ENCODE peak calls at places on chromosomes 4 and X, in five cellular contexts. Z, P, A, L and V are unnamed samples.

GRCh38 chr4:8556341-8557150 is 23.6 kb upstream of the GPR78 start:
- DNase-seq in Z (no peak), P (no peak), A (no peak), L (no peak), V (peak; percentile 16)

GRCh38 chr4:39933689-39934590 is 43.8 kb downstream of the PDS5A start:
- DNase-seq in Z (peak; percentile 15), P (no peak), A (no peak), L (no peak), V (no peak)

GRCh38 chrX:53239474-53239873 is 14.5 kb upstream of the KDM5C start:
- DNase-seq in Z (no peak), P (no peak), A (peak; percentile 62), L (no peak), V (no peak)

GRCh38 chrX:68842781-68843581 is 14.2 kb downstream of the EFNB1 start:
- DNase-seq in Z (no peak), P (no peak), A (no peak), L (no peak), V (no peak)

GRCh38 chr4:137370206-137370633 is 162.1 kb downstream of the PCDH18 start:
- DNase-seq in Z (peak; percentile 67), P (no peak), A (no peak), L (no peak), V (no peak)

GRCh38 chr4:21192367-21192766 is 492.1 kb downstream of the PACRGL start:
- DNase-seq in Z (no peak), P (no peak), A (no peak), L (no peak), V (no peak)

GRCh38 chrX:105228602-105229001 is 8.1 kb upstream of the TEX13A start:
- DNase-seq in Z (no peak), P (no peak), A (no peak), L (no peak), V (no peak)

GRCh38 chr4:40453912-40454311 is 118.8 kb downstream of the CHRNA9 start:
- DNase-seq in Z (no peak), P (no peak), A (no peak), L (no peak), V (no peak)

GRCh38 chrX:16739574-16739973 is 20.2 kb downstream of the SYAP1 start:
- DNase-seq in Z (no peak), P (no peak), A (no peak), L (no peak), V (no peak)

GRCh38 chr4:151530230-151530629 is 121.3 kb downstream of the FHIP1A start:
- DNase-seq in Z (no peak), P (no peak), A (no peak), L (no peak), V (no peak)

GRCh38 chr4:139736257-139736626 is 70.6 kb downstream of the MGST2 start:
- DNase-seq in Z (no peak), P (no peak), A (no peak), L (no peak), V (no peak)

GRCh38 chrX:14266702-14267101 is 237.0 kb upstream of the GEMIN8 start:
- DNase-seq in Z (no peak), P (no peak), A (no peak), L (no peak), V (no peak)